ENCODE peak calls at places on chromosome 5, in nine cellular contexts. W, T, Q, S, D, G, E, J and Z are unnamed samples.

GRCh38 chr5:96177303-96177869 is 215.7 kb upstream of the ELL2 start:
- DNase-seq in J (no peak), D (no peak), W (peak), G (no peak), E (no peak), S (no peak), Q (no peak), T (no peak), Z (peak)

GRCh38 chr5:122076023-122076422 is 2.0 kb downstream of the LOX start:
- DNase-seq in G (no peak), W (no peak), D (no peak), J (no peak), S (no peak), E (no peak), T (no peak), Q (no peak), Z (no peak)

GRCh38 chr5:149378241-149378805 is 769 bp downstream of the IL17B start:
- DNase-seq in Q (no peak), J (no peak), G (no peak), W (no peak), D (no peak), T (peak), S (no peak), E (no peak), Z (no peak)

GRCh38 chr5:172007153-172007794 is 836 bp upstream of the FBXW11 start:
- DNase-seq in D (no peak), G (no peak), S (no peak), J (no peak), Q (no peak), T (no peak), W (no peak), E (no peak), Z (no peak)

GRCh38 chr5:143576721-143577484 is 173.4 kb upstream of the NR3C1 start:
- DNase-seq in Q (no peak), G (no peak), T (no peak), D (no peak), W (no peak), J (no peak), S (no peak), E (no peak), Z (peak)

GRCh38 chr5:61904730-61905129 is 401.3 kb upstream of the KIF2A start:
- DNase-seq in S (no peak), Q (no peak), W (no peak), D (no peak), J (no peak), G (no peak), E (no peak), T (no peak), Z (no peak)

GRCh38 chr5:175590471-175590881 is 67.4 kb upstream of the HRH2 start:
- DNase-seq in D (no peak), G (no peak), T (no peak), W (no peak), S (no peak), J (no peak), Q (no peak), E (no peak), Z (peak)

GRCh38 chr5:134515801-134516200 is 9.7 kb upstream of the JADE2 start:
- DNase-seq in Q (no peak), T (no peak), D (no peak), W (no peak), E (peak), J (no peak), S (no peak), G (no peak), Z (no peak)

GRCh38 chr5:136132087-136132486 is 558 bp upstream of the SMAD5 start:
- DNase-seq in D (no peak), T (no peak), E (no peak), S (no peak), W (no peak), J (peak), Q (peak), G (no peak), Z (no peak)

GRCh38 chr5:33148076-33148501 is 292.7 kb upstream of the TARS1 start:
- DNase-seq in E (no peak), G (no peak), D (no peak), T (no peak), W (peak), J (no peak), Q (no peak), S (no peak), Z (peak)

GRCh38 chr5:151095341-151096000 is 14.6 kb upstream of the TNIP1 start:
- DNase-seq in W (no peak), D (no peak), S (no peak), G (no peak), J (no peak), Q (no peak), T (peak), E (no peak), Z (no peak)

GRCh38 chr5:151123897-151124751 is 33.5 kb downstream of the ANXA6 start:
- DNase-seq in E (no peak), W (no peak), S (peak), G (no peak), D (no peak), J (no peak), T (peak), Q (no peak), Z (no peak)

GRCh38 chr5:159269723-159270122 is 6.6 kb downstream of the UBLCP1 start:
- DNase-seq in T (no peak), E (no peak), J (no peak), D (no peak), W (no peak), G (no peak), Q (no peak), S (no peak), Z (no peak)

GRCh38 chr5:170974487-170974886 is 112.7 kb downstream of the RANBP17 start:
- DNase-seq in S (no peak), W (no peak), E (no peak), D (no peak), G (no peak), J (no peak), T (no peak), Q (no peak), Z (no peak)

GRCh38 chr5:122726990-122727616 is 47.8 kb upstream of the SNX2 start:
- DNase-seq in J (no peak), G (no peak), Q (no peak), S (no peak), W (no peak), E (no peak), D (no peak), T (no peak), Z (peak)

GRCh38 chr5:108924457-108924961 is 176.8 kb downstream of the FER start:
- DNase-seq in E (no peak), J (no peak), D (no peak), W (no peak), Q (no peak), S (no peak), G (no peak), T (no peak), Z (no peak)

GRCh38 chr5:149128023-149128875 is 13.0 kb upstream of the ABLIM3 start:
- DNase-seq in S (no peak), Q (peak), W (no peak), T (no peak), D (peak), G (no peak), J (peak), E (peak), Z (no peak)

GRCh38 chr5:140996055-140996454 is 29.8 kb downstream of the PCDHAC2 start:
- DNase-seq in W (no peak), S (peak), Q (no peak), T (no peak), J (no peak), E (no peak), D (no peak), G (no peak), Z (no peak)

GRCh38 chr5:175700991-175701390 is 43.1 kb downstream of the HRH2 start:
- DNase-seq in W (no peak), J (peak), E (no peak), S (no peak), Q (no peak), G (no peak), D (no peak), T (peak), Z (no peak)

GRCh38 chr5:112415552-112415951 is 3.5 kb downstream of the EPB41L4A start:
- DNase-seq in T (no peak), D (no peak), W (no peak), S (no peak), Q (no peak), G (no peak), E (no peak), J (no peak), Z (no peak)

GRCh38 chr5:135140805-135141204 is 106.8 kb upstream of the PITX1 start:
- DNase-seq in W (no peak), Q (no peak), J (no peak), E (no peak), S (no peak), G (no peak), D (no peak), T (no peak), Z (no peak)

GRCh38 chr5:147675168-147675567 is 107.4 kb downstream of the JAKMIP2 start:
- DNase-seq in E (no peak), J (no peak), S (no peak), D (no peak), G (no peak), W (no peak), T (no peak), Q (no peak), Z (no peak)

GRCh38 chr5:90650767-90651166 is 92.2 kb downstream of the ADGRV1 start:
- DNase-seq in D (no peak), Q (no peak), S (no peak), E (no peak), W (no peak), T (no peak), J (no peak), G (no peak), Z (no peak)

GRCh38 chr5:169012471-169012870 is 288.5 kb downstream of the SLIT3 start:
- DNase-seq in J (no peak), E (no peak), G (no peak), S (no peak), Q (no peak), T (no peak), D (no peak), W (no peak), Z (no peak)

GRCh38 chr5:76790632-76791290 is 28.1 kb upstream of the F2RL1 start:
- DNase-seq in S (no peak), E (no peak), T (no peak), G (no peak), Q (peak), W (peak), D (no peak), J (no peak), Z (peak)

GRCh38 chr5:5078009-5078897 is 61.9 kb upstream of the ADAMTS16 start:
- DNase-seq in J (peak), W (no peak), E (peak), T (no peak), Q (no peak), D (no peak), S (no peak), G (no peak), Z (no peak)

GRCh38 chr5:179998485-179998884 is 73.1 kb downstream of the RNF130 start:
- DNase-seq in E (no peak), G (no peak), S (no peak), T (no peak), D (no peak), J (no peak), Q (no peak), W (no peak), Z (no peak)

GRCh38 chr5:172775326-172776234 is 4.6 kb upstream of the DUSP1 start:
- DNase-seq in D (no peak), Q (no peak), G (no peak), E (no peak), S (peak), T (no peak), J (no peak), W (no peak), Z (no peak)

GRCh38 chr5:80933061-80933460 is 27.1 kb upstream of the RASGRF2 start:
- DNase-seq in T (no peak), G (no peak), Q (no peak), J (no peak), W (no peak), E (no peak), D (no peak), S (no peak), Z (no peak)

GRCh38 chr5:10866913-10867312 is 105.9 kb upstream of the DAP start:
- DNase-seq in G (peak), S (no peak), W (no peak), D (no peak), Q (no peak), T (no peak), J (no peak), E (no peak), Z (no peak)

GRCh38 chr5:7881091-7881490 is 12.1 kb downstream of the MTRR start:
- DNase-seq in T (no peak), S (no peak), W (no peak), D (no peak), Q (no peak), E (no peak), J (no peak), G (no peak), Z (no peak)

GRCh38 chr5:57416246-57416996 is 66.2 kb downstream of the ACTBL2 start:
- DNase-seq in W (no peak), D (no peak), J (no peak), S (no peak), G (no peak), E (no peak), T (no peak), Q (no peak), Z (no peak)

GRCh38 chr5:67377651-67378050 is 181.1 kb upstream of the CD180 start:
- DNase-seq in D (no peak), J (no peak), T (no peak), S (no peak), W (no peak), E (no peak), Q (no peak), G (no peak), Z (no peak)

GRCh38 chr5:140043508-140043872 is 391 bp upstream of the NRG2 start:
- DNase-seq in E (peak), D (no peak), G (no peak), J (peak), T (no peak), Q (peak), W (no peak), S (no peak), Z (no peak)

GRCh38 chr5:54785729-54786548 is 199.5 kb downstream of the ESM1 start:
- DNase-seq in S (peak), W (no peak), E (no peak), Q (no peak), J (no peak), D (no peak), G (no peak), T (no peak), Z (no peak)

GRCh38 chr5:114473541-114473940 is 111.7 kb downstream of the KCNN2 start:
- DNase-seq in J (no peak), T (no peak), D (no peak), E (no peak), G (no peak), S (peak), Q (no peak), W (no peak), Z (no peak)

GRCh38 chr5:125463441-125464092 is 717.1 kb upstream of the ZNF608 start:
- DNase-seq in E (no peak), T (no peak), W (no peak), S (no peak), J (no peak), G (no peak), D (no peak), Q (no peak), Z (peak)

GRCh38 chr5:124654418-124654817 is 92.0 kb downstream of the ZNF608 start:
- DNase-seq in D (no peak), E (no peak), G (no peak), S (no peak), W (no peak), T (no peak), Q (no peak), J (no peak), Z (no peak)

GRCh38 chr5:3036041-3036440 is 284.6 kb upstream of the IRX2 start:
- DNase-seq in S (no peak), E (no peak), G (no peak), D (no peak), Q (no peak), T (no peak), J (no peak), W (no peak), Z (no peak)